ENCODE peak calls at places on chromosomes 6 and 20, in seven cellular contexts. J is esophagus muscularis mucosa, O is tibial nerve, S is stomach, R is sigmoid colon, C is A549, M is H1. V is an unnamed sample.

GRCh38 chr6:144217264-144217663 is 66.9 kb downstream of the STX11 start:
- DNase-seq in S (no peak), R (no peak), M (no peak), J (no peak), C (no peak), O (no peak), V (no peak)

GRCh38 chr6:142680308-142680707 is 264.7 kb downstream of the HIVEP2 start:
- DNase-seq in O (no peak), R (no peak), C (no peak), S (no peak), J (no peak), M (no peak), V (no peak)

GRCh38 chr6:140909156-140909555 is 1223.6 kb upstream of the GJE1 start:
- DNase-seq in C (no peak), S (no peak), J (no peak), R (no peak), O (no peak), M (no peak), V (no peak)

GRCh38 chr6:14831070-14831469 is 414.8 kb upstream of the JARID2 start:
- DNase-seq in M (no peak), S (no peak), J (no peak), O (no peak), C (no peak), R (no peak), V (no peak)

GRCh38 chr6:119308048-119308570 is 41.5 kb downstream of the MAN1A1 start:
- DNase-seq in S (no peak), C (no peak), O (no peak), M (no peak), J (no peak), R (no peak), V (no peak)

GRCh38 chr6:15522427-15522826 is 140.4 kb downstream of the DTNBP1 start:
- DNase-seq in M (no peak), O (no peak), C (no peak), R (peak), S (no peak), J (no peak), V (no peak)

GRCh38 chr20:665276-665675 is 10.3 kb downstream of the SCRT2 start:
- DNase-seq in C (no peak), S (no peak), M (no peak), O (no peak), R (no peak), J (no peak), V (no peak)

GRCh38 chr6:116218172-116218633 is 35.7 kb downstream of the TSPYL4 start:
- DNase-seq in M (no peak), R (no peak), C (no peak), S (no peak), J (no peak), O (no peak), V (no peak)

GRCh38 chr20:35345189-35345588 is 53.0 kb upstream of the FAM83C start:
- DNase-seq in C (no peak), J (no peak), M (no peak), R (no peak), O (no peak), S (no peak), V (no peak)

GRCh38 chr6:11791354-11792107 is 12.9 kb upstream of the ADTRP start:
- DNase-seq in J (no peak), C (no peak), M (no peak), R (no peak), O (no peak), S (no peak), V (no peak)

GRCh38 chr6:32439139-32439538 is 548 bp upstream of the HLA-DRA start:
- DNase-seq in M (no peak), S (no peak), O (no peak), C (no peak), R (no peak), J (no peak), V (no peak)

GRCh38 chr6:122297010-122297409 is 102.4 kb upstream of the HSF2 start:
- DNase-seq in R (no peak), S (no peak), J (no peak), O (no peak), C (no peak), M (no peak), V (no peak)

GRCh38 chr6:113599444-113599843 is 257.7 kb upstream of the MARCKS start:
- DNase-seq in R (no peak), C (no peak), S (no peak), M (no peak), O (no peak), J (no peak), V (no peak)

GRCh38 chr20:58070664-58071499 is 157.6 kb downstream of the ANKRD60 start:
- DNase-seq in C (no peak), M (no peak), J (peak), O (no peak), R (no peak), S (no peak), V (no peak)

GRCh38 chr20:38498909-38499308 is 26.3 kb downstream of the RALGAPB start:
- DNase-seq in S (no peak), C (no peak), J (no peak), O (no peak), M (no peak), R (no peak), V (no peak)

GRCh38 chr6:88922775-88923548 is 40.5 kb downstream of the RNGTT start:
- DNase-seq in J (no peak), R (no peak), S (no peak), C (no peak), O (no peak), M (no peak), V (no peak)

GRCh38 chr6:48068326-48069191 is 42.4 kb downstream of the PTCHD4 start:
- DNase-seq in J (no peak), R (no peak), S (no peak), M (no peak), C (peak), O (no peak), V (no peak)

GRCh38 chr6:50849781-50850180 is 31.1 kb downstream of the TFAP2B start:
- DNase-seq in R (no peak), J (no peak), C (no peak), O (no peak), S (no peak), M (no peak), V (no peak)

DNA sequence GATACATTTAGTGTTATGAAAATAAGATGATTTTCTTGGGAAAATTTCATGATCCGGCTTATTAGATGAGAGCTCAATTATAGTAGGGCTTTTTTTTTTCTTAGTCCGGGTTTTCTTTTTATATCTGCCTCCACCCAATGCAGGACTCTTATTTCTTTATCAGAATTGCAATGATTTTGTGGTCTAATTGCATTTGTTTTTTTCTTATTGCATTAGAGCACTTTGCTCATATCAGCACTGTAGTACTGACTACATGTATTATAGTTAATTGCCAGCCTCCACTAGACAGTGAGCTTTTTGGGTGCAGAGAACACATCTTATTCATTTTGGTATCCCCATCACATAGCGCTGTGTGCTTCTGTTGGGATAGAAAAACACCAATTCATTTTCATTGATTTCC is 50.0 kb downstream of the FBXO5 start:
- DNase-seq in C (no peak), R (no peak), O (no peak), J (no peak), M (no peak), S (no peak), V (no peak)
- TF ChIP-seq EP300 in C (no peak), R (no peak), O (no peak), J (no peak), M (no peak), S (no peak), V (no peak)

DNA sequence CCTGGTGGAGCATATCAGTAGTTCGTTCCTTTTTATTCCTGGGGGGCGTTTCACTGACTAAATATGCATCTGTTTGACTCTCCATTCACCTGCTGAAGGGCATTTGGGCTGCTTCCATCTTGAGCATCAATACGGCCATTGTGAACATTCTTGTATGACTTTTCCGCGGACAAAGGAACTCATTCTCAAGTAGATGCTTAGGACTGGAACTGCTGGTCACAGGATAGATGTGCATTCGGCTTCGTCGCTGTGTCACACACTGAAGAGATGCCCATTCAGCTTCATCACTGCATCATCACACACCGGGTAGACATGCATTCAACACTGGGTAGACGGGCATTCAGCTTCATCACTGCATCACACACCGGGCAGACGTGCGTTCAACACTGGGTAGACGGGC is 95.3 kb downstream of the TAF4 start:
- DNase-seq in R (no peak), S (no peak), J (no peak), C (no peak), O (no peak), M (no peak), V (no peak)
- TF ChIP-seq EP300 in R (no peak), S (no peak), J (no peak), C (no peak), O (no peak), M (no peak), V (no peak)

GRCh38 chr20:22836877-22837276 is 198.2 kb upstream of the SSTR4 start:
- DNase-seq in C (no peak), O (no peak), J (peak), S (no peak), R (no peak), M (no peak), V (no peak)
- TF ChIP-seq EP300 in C (no peak), O (no peak), J (no peak), S (no peak), R (no peak), M (no peak), V (no peak)

GRCh38 chr20:47280228-47280627 is 76.3 kb downstream of the ZMYND8 start:
- DNase-seq in R (peak), O (no peak), C (no peak), S (no peak), M (no peak), J (no peak), V (no peak)

GRCh38 chr20:47283411-47283810 is 73.1 kb downstream of the ZMYND8 start:
- DNase-seq in R (no peak), M (no peak), J (no peak), C (no peak), O (no peak), S (no peak), V (no peak)

GRCh38 chr20:47280668-47281067 is 75.8 kb downstream of the ZMYND8 start:
- DNase-seq in M (no peak), C (no peak), J (no peak), O (no peak), R (peak), S (no peak), V (no peak)

GRCh38 chr20:47282864-47283263 is 73.6 kb downstream of the ZMYND8 start:
- DNase-seq in S (no peak), C (no peak), O (no peak), M (no peak), R (peak), J (no peak), V (no peak)

GRCh38 chr20:47281376-47281775 is 75.1 kb downstream of the ZMYND8 start:
- DNase-seq in J (no peak), S (no peak), M (no peak), C (no peak), O (no peak), R (no peak), V (no peak)
- TF ChIP-seq EP300 in J (no peak), S (no peak), M (no peak), C (no peak), O (no peak), R (no peak), V (no peak)

GRCh38 chr6:167839755-167840154 is 13.0 kb downstream of the AFDN start:
- DNase-seq in J (no peak), O (no peak), R (no peak), C (no peak), S (no peak), M (no peak), V (no peak)

GRCh38 chr6:167839343-167839742 is 12.6 kb downstream of the AFDN start:
- DNase-seq in S (no peak), M (no peak), J (no peak), R (no peak), O (no peak), C (no peak), V (no peak)

GRCh38 chr6:167840160-167840525 is 13.4 kb downstream of the AFDN start:
- DNase-seq in R (no peak), S (no peak), J (no peak), O (no peak), M (no peak), C (no peak), V (no peak)

GRCh38 chr6:167841981-167842380 is 15.3 kb downstream of the AFDN start:
- DNase-seq in S (no peak), M (no peak), C (no peak), O (no peak), R (no peak), J (no peak), V (no peak)

DNA sequence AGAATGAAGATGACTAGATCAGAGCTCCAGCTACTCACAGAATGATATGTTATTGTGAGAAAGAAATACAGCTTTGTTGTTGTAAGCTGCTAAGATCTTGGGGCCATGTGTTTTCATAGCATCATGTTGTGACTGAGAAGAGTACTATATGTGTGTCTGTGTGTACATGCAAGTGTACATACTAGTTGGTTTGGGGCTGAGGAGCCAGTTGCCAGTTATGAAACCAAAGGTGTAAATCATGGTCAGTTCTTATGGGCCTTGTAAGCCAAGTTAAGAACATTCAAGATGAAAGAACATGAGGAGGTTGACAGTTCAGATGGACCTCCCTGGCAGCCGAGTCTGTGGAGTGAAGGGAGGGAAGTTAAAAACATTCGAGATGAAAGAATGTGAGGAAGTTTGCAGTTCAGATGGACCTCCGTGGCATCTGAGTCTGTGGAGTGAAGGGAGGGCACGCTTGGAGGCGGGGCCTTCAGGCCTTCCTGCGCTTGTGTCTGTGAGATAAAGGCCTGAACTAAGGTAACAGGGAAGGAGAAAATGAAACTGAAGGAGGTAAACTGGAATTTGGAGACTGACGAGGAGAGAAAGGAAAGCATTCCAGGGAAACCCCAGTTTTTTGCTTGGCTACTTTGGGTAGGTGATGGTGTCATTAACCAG is 13.9 kb downstream of the AFDN start:
- DNase-seq in R (no peak), C (no peak), J (no peak), S (no peak), O (no peak), M (no peak), V (no peak)
- TF ChIP-seq EP300 in R (no peak), C (no peak), J (no peak), S (no peak), O (no peak), M (no peak), V (no peak)

DNA sequence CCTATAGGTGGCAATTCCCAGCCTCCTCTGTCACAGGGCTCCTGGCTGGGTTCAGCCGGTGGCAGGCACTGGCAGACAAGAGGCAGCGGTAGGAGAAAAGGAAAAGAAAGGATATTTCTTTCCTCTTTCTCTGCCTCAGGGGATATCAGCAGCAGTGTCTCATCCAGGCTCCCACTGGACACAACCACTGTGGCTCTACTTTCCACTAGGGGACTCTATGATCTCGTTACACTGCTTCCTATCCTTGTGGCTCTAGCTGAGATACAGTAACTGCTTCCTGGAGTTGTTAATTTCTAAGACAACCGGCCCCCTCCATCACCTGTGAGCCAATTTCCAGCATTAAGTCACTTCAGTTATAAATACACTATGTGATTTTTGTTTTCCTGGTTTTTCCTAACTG is 102.0 kb upstream of the LRFN2 start:
- DNase-seq in C (no peak), S (no peak), O (no peak), J (no peak), M (no peak), R (no peak), V (no peak)
- TF ChIP-seq EP300 in C (no peak), S (no peak), O (no peak), J (no peak), M (no peak), R (no peak), V (no peak)

GRCh38 chr20:52731086-52731485 is 241.1 kb upstream of the TSHZ2 start:
- DNase-seq in J (peak), O (no peak), M (no peak), S (peak), C (no peak), R (no peak), V (no peak)
- TF ChIP-seq EP300 in J (no peak), O (no peak), M (no peak), S (no peak), C (no peak), R (no peak), V (no peak)

GRCh38 chr6:158191769-158192168 is 23.6 kb downstream of the GTF2H5 start:
- DNase-seq in M (no peak), J (no peak), R (no peak), S (no peak), O (no peak), C (no peak), V (no peak)
- TF ChIP-seq EP300 in M (no peak), J (no peak), R (no peak), S (no peak), O (no peak), C (no peak), V (no peak)